ENCODE peak calls at places on chromosomes 7 and 10, in ten cellular contexts. Z, N, T, J, E, S, G, H, Q and A are unnamed samples.

GRCh38 chr10:12577610-12578009 is 228.3 kb downstream of the CAMK1D start:
- DNase-seq in G (no peak), Z (no peak), J (no peak), N (no peak), T (no peak), H (no peak), S (no peak), E (no peak), Q (no peak), A (no peak)

GRCh38 chr10:123795196-123795780 is 96.3 kb downstream of the CPXM2 start:
- DNase-seq in J (no peak), T (no peak), S (no peak), N (no peak), H (no peak), Q (no peak), E (no peak), G (no peak), Z (no peak), A (no peak)

GRCh38 chr7:84712326-84712725 is 474.5 kb downstream of the SEMA3D start:
- DNase-seq in H (no peak), N (no peak), S (peak; percentile 10), G (no peak), J (no peak), T (no peak), Q (no peak), E (no peak), Z (no peak), A (no peak)

GRCh38 chr10:46096426-46096825 is 50.4 kb upstream of the MSMB start:
- DNase-seq in N (no peak), G (no peak), Q (no peak), J (no peak), S (peak; percentile 29), T (no peak), Z (no peak), E (no peak), H (no peak), A (peak; percentile 26)

GRCh38 chr7:11835260-11835659 is 3.3 kb upstream of the THSD7A start:
- DNase-seq in E (no peak), T (no peak), N (no peak), Q (no peak), Z (no peak), H (no peak), J (peak; percentile 31), G (peak; percentile 26), S (peak; percentile 1), A (no peak)

GRCh38 chr7:138226001-138226476 is 149.8 kb downstream of the AKR1D1 start:
- DNase-seq in J (no peak), N (no peak), S (no peak), H (no peak), Q (no peak), T (peak; percentile 58), E (no peak), Z (no peak), G (no peak), A (no peak)

GRCh38 chr10:34473174-34474059 is 341.7 kb downstream of the PARD3 start:
- DNase-seq in S (no peak), G (peak; percentile 87), J (no peak), E (no peak), T (no peak), H (no peak), Z (no peak), Q (no peak), N (no peak), A (no peak)

GRCh38 chr7:50321678-50322077 is 17.2 kb downstream of the IKZF1 start:
- DNase-seq in Q (no peak), S (no peak), G (no peak), T (no peak), J (peak; percentile 60), N (no peak), H (no peak), E (no peak), Z (peak; percentile 64), A (no peak)

GRCh38 chr7:155338632-155339320 is 41.1 kb downstream of the INSIG1 start:
- DNase-seq in Z (no peak), J (peak; percentile 22), S (no peak), T (no peak), E (no peak), Q (no peak), G (no peak), N (no peak), H (no peak), A (no peak)

GRCh38 chr7:27260211-27260610 is 17.6 kb downstream of the EVX1 start:
- DNase-seq in J (no peak), E (no peak), S (no peak), N (no peak), Z (no peak), T (no peak), G (no peak), H (no peak), Q (no peak), A (no peak)

GRCh38 chr10:13724484-13724883 is 137.7 kb downstream of the PRPF18 start:
- DNase-seq in S (peak; percentile 92), J (no peak), Q (no peak), T (peak; percentile 50), H (no peak), Z (no peak), G (no peak), N (no peak), E (no peak), A (no peak)

GRCh38 chr10:66148312-66148711 is 777.5 kb upstream of the LRRTM3 start:
- DNase-seq in E (no peak), N (no peak), Z (no peak), T (no peak), J (no peak), Q (no peak), G (no peak), S (no peak), H (no peak), A (no peak)

GRCh38 chr7:64562621-64563275 is at the start of gene ZNF680:
- DNase-seq in J (peak; percentile 99), Z (peak; percentile 92), G (peak; percentile 95), T (peak; percentile 97), H (peak; percentile 70), N (peak; percentile 85), E (peak; percentile 95), Q (peak; percentile 95), S (peak; percentile 91), A (peak; percentile 78)
- TF ChIP-seq POLR2A in J (peak; percentile 95), Z (peak; percentile 47), G (peak; percentile 51), T (peak; percentile 91), H (peak; percentile 89), N (peak; percentile 89), E (peak; percentile 19), Q (peak; percentile 81), S (peak; percentile 78), A (peak; percentile 33)

DNA sequence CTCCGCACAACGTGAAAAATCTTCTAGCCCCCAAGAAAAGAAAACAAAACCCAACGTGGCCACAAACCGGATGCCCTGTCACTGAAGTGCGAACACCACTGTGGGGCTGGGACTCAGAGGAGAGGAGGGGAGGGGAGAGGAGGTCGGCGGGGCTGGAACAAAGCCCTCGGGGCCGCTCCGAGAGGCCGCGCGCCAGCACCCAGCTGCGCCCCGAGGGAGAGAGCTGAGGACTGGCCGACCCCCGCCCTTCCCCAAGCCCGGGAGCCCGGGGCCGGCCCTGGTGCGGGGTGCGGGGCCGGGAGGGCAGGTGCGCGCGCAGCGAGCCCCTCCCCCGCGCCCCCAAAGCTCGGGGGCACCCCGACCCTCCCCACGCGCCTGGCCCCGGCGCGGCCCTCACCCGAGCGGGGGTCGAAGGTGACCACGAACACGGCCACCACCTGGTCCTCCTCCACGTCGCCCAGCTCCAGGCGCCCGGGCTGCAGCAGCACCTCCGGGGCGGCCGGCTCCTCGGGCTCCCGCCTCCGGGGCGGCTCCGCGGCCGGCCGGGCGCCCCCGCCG is 398 bp downstream of the DENND11 start:
- DNase-seq in J (peak; percentile 84), T (peak; percentile 50), Q (peak; percentile 51), S (no peak), H (peak; percentile 70), G (no peak), E (peak; percentile 51), Z (peak; percentile 70), N (peak; percentile 71), A (peak; percentile 38)
- TF ChIP-seq POLR2A in J (no peak), T (no peak), Q (peak; percentile 40), S (no peak), H (peak; percentile 45), G (no peak), E (no peak), Z (no peak), N (no peak), A (no peak)

GRCh38 chr7:74215921-74216320 is 6.1 kb downstream of the LAT2 start:
- DNase-seq in H (no peak), E (no peak), N (no peak), S (no peak), Z (no peak), T (no peak), J (no peak), Q (no peak), G (no peak), A (no peak)

GRCh38 chr7:74216361-74216761 is 6.6 kb downstream of the LAT2 start:
- DNase-seq in Q (no peak), E (no peak), N (no peak), T (no peak), J (peak; percentile 80), S (no peak), G (no peak), H (no peak), Z (peak; percentile 54), A (no peak)

GRCh38 chr7:74217455-74218342 is 7.9 kb downstream of the LAT2 start:
- DNase-seq in S (peak; percentile 28), N (no peak), Q (no peak), J (peak; percentile 99), E (no peak), Z (peak; percentile 71), H (no peak), T (no peak), G (no peak), A (no peak)

GRCh38 chr7:74214816-74215630 is 5.2 kb downstream of the LAT2 start:
- DNase-seq in T (no peak), N (no peak), H (no peak), Q (no peak), G (no peak), S (no peak), J (no peak), Z (no peak), E (no peak), A (no peak)

GRCh38 chr7:74212661-74213060 is 2.9 kb downstream of the LAT2 start:
- DNase-seq in G (no peak), S (no peak), J (no peak), H (no peak), N (no peak), Z (no peak), Q (no peak), T (no peak), E (no peak), A (no peak)
- TF ChIP-seq POLR2A in G (no peak), S (no peak), J (no peak), H (no peak), N (no peak), Z (no peak), Q (no peak), T (no peak), E (no peak), A (no peak)

DNA sequence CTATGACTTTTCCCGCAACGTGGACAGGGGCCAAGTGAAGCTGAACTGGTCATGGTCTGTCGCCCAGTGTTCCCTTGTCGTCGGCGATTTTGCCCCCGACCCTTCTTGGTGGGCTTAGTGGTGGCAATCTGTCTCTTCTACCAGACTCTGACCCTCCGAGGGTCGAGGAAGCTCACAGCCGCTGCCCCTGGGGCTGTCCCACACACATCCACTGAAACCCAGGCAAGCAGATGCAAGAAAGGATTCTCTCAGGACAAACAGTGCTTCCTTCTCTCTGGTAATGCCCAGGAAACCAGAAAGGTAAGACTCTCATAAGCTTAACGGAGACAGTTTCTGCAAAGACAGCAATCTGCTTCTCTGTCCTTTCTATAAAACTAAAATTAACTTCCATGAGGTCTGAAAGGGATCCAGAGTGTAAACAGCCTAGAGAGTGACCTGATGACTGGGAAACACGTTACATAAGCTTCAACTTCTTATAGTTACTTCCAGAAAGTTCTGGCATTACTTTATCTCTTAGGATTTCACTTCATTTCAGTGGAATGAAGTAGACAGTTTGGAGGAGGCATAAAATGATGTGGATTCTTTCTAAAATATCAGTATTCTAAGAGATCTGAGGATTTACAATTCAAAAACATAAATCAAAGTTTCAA is 1.2 kb downstream of the CPED1 start:
- DNase-seq in E (no peak), H (no peak), G (no peak), J (no peak), S (peak; percentile 38), T (peak; percentile 37), Q (peak; percentile 10), Z (no peak), N (no peak), A (no peak)
- TF ChIP-seq POLR2A in E (no peak), H (no peak), G (no peak), J (no peak), S (peak; percentile 12), T (peak; percentile 43), Q (no peak), Z (no peak), N (no peak), A (no peak)